ENCODE peak calls at places on chromosome 18, in six cellular contexts. One of them, this sample, is unnamed.

GRCh38 chr18:52286675-52287074 is 53.3 kb upstream of the DCC start:
- DNase-seq in HCT116: no peak
- DNase-seq in H1: no peak
- DNase-seq in GM12878: no peak
- DNase-seq in HepG2: no peak
- DNase-seq in K562: no peak
- DNase-seq in this sample: no peak

GRCh38 chr18:72867721-72868665 is at the start of gene NETO1:
- DNase-seq in HCT116: no peak
- DNase-seq in H1: peak
- DNase-seq in GM12878: no peak
- DNase-seq in HepG2: no peak
- DNase-seq in K562: no peak
- DNase-seq in this sample: no peak

GRCh38 chr18:49898421-49898820 is 85.1 kb upstream of the ACAA2 start:
- DNase-seq in HCT116: peak
- DNase-seq in H1: peak
- DNase-seq in GM12878: no peak
- DNase-seq in HepG2: peak
- DNase-seq in K562: peak
- DNase-seq in this sample: peak

GRCh38 chr18:30352551-30353168 is 689.9 kb downstream of the DSC3 start:
- DNase-seq in HCT116: no peak
- DNase-seq in H1: no peak
- DNase-seq in GM12878: no peak
- DNase-seq in HepG2: no peak
- DNase-seq in K562: no peak
- DNase-seq in this sample: no peak

GRCh38 chr18:47953471-47953931 is 23.0 kb upstream of the SMAD2 start:
- DNase-seq in HCT116: no peak
- DNase-seq in H1: no peak
- DNase-seq in GM12878: no peak
- DNase-seq in HepG2: no peak
- DNase-seq in K562: no peak
- DNase-seq in this sample: no peak

GRCh38 chr18:56843241-56843640 is 192.1 kb downstream of the WDR7 start:
- DNase-seq in HCT116: no peak
- DNase-seq in H1: no peak
- DNase-seq in GM12878: no peak
- DNase-seq in HepG2: no peak
- DNase-seq in K562: no peak
- DNase-seq in this sample: no peak

GRCh38 chr18:73693091-73693490 is 454.5 kb downstream of the FBXO15 start:
- DNase-seq in HCT116: no peak
- DNase-seq in H1: no peak
- DNase-seq in GM12878: no peak
- DNase-seq in HepG2: no peak
- DNase-seq in K562: no peak
- DNase-seq in this sample: no peak

GRCh38 chr18:49858309-49859005 is 45.1 kb upstream of the ACAA2 start:
- DNase-seq in HCT116: peak
- DNase-seq in H1: peak
- DNase-seq in GM12878: no peak
- DNase-seq in HepG2: peak
- DNase-seq in K562: peak
- DNase-seq in this sample: peak

GRCh38 chr18:60358516-60358915 is 14.1 kb downstream of the MC4R start:
- DNase-seq in HCT116: no peak
- DNase-seq in H1: no peak
- DNase-seq in GM12878: no peak
- DNase-seq in HepG2: no peak
- DNase-seq in K562: no peak
- DNase-seq in this sample: no peak

GRCh38 chr18:59910967-59911366 is 11.2 kb downstream of the PMAIP1 start:
- DNase-seq in HCT116: no peak
- DNase-seq in H1: no peak
- DNase-seq in GM12878: no peak
- DNase-seq in HepG2: no peak
- DNase-seq in K562: no peak
- DNase-seq in this sample: no peak

GRCh38 chr18:68033466-68033865 is 516.9 kb upstream of the DSEL start:
- DNase-seq in HCT116: no peak
- DNase-seq in H1: no peak
- DNase-seq in GM12878: no peak
- DNase-seq in HepG2: no peak
- DNase-seq in K562: no peak
- DNase-seq in this sample: no peak

GRCh38 chr18:832085-832681 is 20.1 kb upstream of the YES1 start:
- DNase-seq in HCT116: peak
- DNase-seq in H1: peak
- DNase-seq in GM12878: no peak
- DNase-seq in HepG2: peak
- DNase-seq in K562: peak
- DNase-seq in this sample: no peak

GRCh38 chr18:1308686-1309085 is 404.0 kb downstream of the ADCYAP1 start:
- DNase-seq in HCT116: no peak
- DNase-seq in H1: no peak
- DNase-seq in GM12878: no peak
- DNase-seq in HepG2: no peak
- DNase-seq in K562: no peak
- DNase-seq in this sample: no peak

GRCh38 chr18:21634588-21635199 is 22.6 kb downstream of the SNRPD1 start:
- DNase-seq in HCT116: no peak
- DNase-seq in H1: no peak
- DNase-seq in GM12878: no peak
- DNase-seq in HepG2: no peak
- DNase-seq in K562: no peak
- DNase-seq in this sample: no peak

GRCh38 chr18:43526436-43527150 is 249.3 kb upstream of the SYT4 start:
- DNase-seq in HCT116: no peak
- DNase-seq in H1: no peak
- DNase-seq in GM12878: no peak
- DNase-seq in HepG2: no peak
- DNase-seq in K562: no peak
- DNase-seq in this sample: no peak

GRCh38 chr18:36828157-36828629 is 609 bp downstream of the TPGS2 start:
- DNase-seq in HCT116: peak
- DNase-seq in H1: no peak
- DNase-seq in GM12878: no peak
- DNase-seq in HepG2: peak
- DNase-seq in K562: peak
- DNase-seq in this sample: no peak

GRCh38 chr18:50277935-50278334 is 3.4 kb downstream of the MBD1 start:
- DNase-seq in HCT116: no peak
- DNase-seq in H1: no peak
- DNase-seq in GM12878: no peak
- DNase-seq in HepG2: no peak
- DNase-seq in K562: no peak
- DNase-seq in this sample: no peak

GRCh38 chr18:59085797-59086196 is 53.9 kb upstream of the SEC11C start:
- DNase-seq in HCT116: no peak
- DNase-seq in H1: no peak
- DNase-seq in GM12878: no peak
- DNase-seq in HepG2: no peak
- DNase-seq in K562: no peak
- DNase-seq in this sample: no peak

GRCh38 chr18:57959278-57959677 is 84.7 kb upstream of the NEDD4L start:
- DNase-seq in HCT116: peak
- DNase-seq in H1: no peak
- DNase-seq in GM12878: no peak
- DNase-seq in HepG2: peak
- DNase-seq in K562: peak
- DNase-seq in this sample: peak

GRCh38 chr18:58528011-58528367 is 100.9 kb downstream of the ALPK2 start:
- DNase-seq in HCT116: no peak
- DNase-seq in H1: no peak
- DNase-seq in GM12878: no peak
- DNase-seq in HepG2: no peak
- DNase-seq in K562: no peak
- DNase-seq in this sample: no peak

GRCh38 chr18:41763361-41763760 is 191.7 kb upstream of the PIK3C3 start:
- DNase-seq in HCT116: no peak
- DNase-seq in H1: no peak
- DNase-seq in GM12878: no peak
- DNase-seq in HepG2: no peak
- DNase-seq in K562: no peak
- DNase-seq in this sample: no peak

GRCh38 chr18:7417742-7418141 is 149.4 kb upstream of the PTPRM start:
- DNase-seq in HCT116: no peak
- DNase-seq in H1: no peak
- DNase-seq in GM12878: no peak
- DNase-seq in HepG2: no peak
- DNase-seq in K562: no peak
- DNase-seq in this sample: no peak

GRCh38 chr18:76479351-76480238 is 15.4 kb downstream of the ZNF516 start:
- DNase-seq in HCT116: no peak
- DNase-seq in H1: no peak
- DNase-seq in GM12878: no peak
- DNase-seq in HepG2: no peak
- DNase-seq in K562: no peak
- DNase-seq in this sample: no peak

GRCh38 chr18:304887-305529 is 37.2 kb upstream of the THOC1 start:
- DNase-seq in HCT116: no peak
- DNase-seq in H1: peak
- DNase-seq in GM12878: no peak
- DNase-seq in HepG2: no peak
- DNase-seq in K562: no peak
- DNase-seq in this sample: peak

GRCh38 chr18:70553961-70554325 is 265.1 kb downstream of the SOCS6 start:
- DNase-seq in HCT116: no peak
- DNase-seq in H1: no peak
- DNase-seq in GM12878: no peak
- DNase-seq in HepG2: no peak
- DNase-seq in K562: no peak
- DNase-seq in this sample: no peak

GRCh38 chr18:76519156-76519549 is 24.1 kb upstream of the ZNF516 start:
- DNase-seq in HCT116: no peak
- DNase-seq in H1: no peak
- DNase-seq in GM12878: no peak
- DNase-seq in HepG2: no peak
- DNase-seq in K562: no peak
- DNase-seq in this sample: no peak

GRCh38 chr18:2139676-2140075 is 431.6 kb downstream of the METTL4 start:
- DNase-seq in HCT116: no peak
- DNase-seq in H1: no peak
- DNase-seq in GM12878: no peak
- DNase-seq in HepG2: no peak
- DNase-seq in K562: no peak
- DNase-seq in this sample: no peak

GRCh38 chr18:5975111-5975622 is 79.8 kb upstream of the TMEM200C start:
- DNase-seq in HCT116: no peak
- DNase-seq in H1: no peak
- DNase-seq in GM12878: peak
- DNase-seq in HepG2: no peak
- DNase-seq in K562: no peak
- DNase-seq in this sample: no peak

GRCh38 chr18:34808389-34808788 is 98.3 kb downstream of the DTNA start:
- DNase-seq in HCT116: no peak
- DNase-seq in H1: no peak
- DNase-seq in GM12878: no peak
- DNase-seq in HepG2: peak
- DNase-seq in K562: no peak
- DNase-seq in this sample: no peak

GRCh38 chr18:34806527-34806926 is 96.4 kb downstream of the DTNA start:
- DNase-seq in HCT116: no peak
- DNase-seq in H1: no peak
- DNase-seq in GM12878: no peak
- DNase-seq in HepG2: no peak
- DNase-seq in K562: no peak
- DNase-seq in this sample: no peak

GRCh38 chr18:34809697-34810096 is 99.6 kb downstream of the DTNA start:
- DNase-seq in HCT116: peak
- DNase-seq in H1: peak
- DNase-seq in GM12878: no peak
- DNase-seq in HepG2: peak
- DNase-seq in K562: peak
- DNase-seq in this sample: peak

GRCh38 chr18:34805117-34805882 is 95.2 kb downstream of the DTNA start:
- DNase-seq in HCT116: no peak
- DNase-seq in H1: no peak
- DNase-seq in GM12878: no peak
- DNase-seq in HepG2: no peak
- DNase-seq in K562: no peak
- DNase-seq in this sample: no peak

DNA sequence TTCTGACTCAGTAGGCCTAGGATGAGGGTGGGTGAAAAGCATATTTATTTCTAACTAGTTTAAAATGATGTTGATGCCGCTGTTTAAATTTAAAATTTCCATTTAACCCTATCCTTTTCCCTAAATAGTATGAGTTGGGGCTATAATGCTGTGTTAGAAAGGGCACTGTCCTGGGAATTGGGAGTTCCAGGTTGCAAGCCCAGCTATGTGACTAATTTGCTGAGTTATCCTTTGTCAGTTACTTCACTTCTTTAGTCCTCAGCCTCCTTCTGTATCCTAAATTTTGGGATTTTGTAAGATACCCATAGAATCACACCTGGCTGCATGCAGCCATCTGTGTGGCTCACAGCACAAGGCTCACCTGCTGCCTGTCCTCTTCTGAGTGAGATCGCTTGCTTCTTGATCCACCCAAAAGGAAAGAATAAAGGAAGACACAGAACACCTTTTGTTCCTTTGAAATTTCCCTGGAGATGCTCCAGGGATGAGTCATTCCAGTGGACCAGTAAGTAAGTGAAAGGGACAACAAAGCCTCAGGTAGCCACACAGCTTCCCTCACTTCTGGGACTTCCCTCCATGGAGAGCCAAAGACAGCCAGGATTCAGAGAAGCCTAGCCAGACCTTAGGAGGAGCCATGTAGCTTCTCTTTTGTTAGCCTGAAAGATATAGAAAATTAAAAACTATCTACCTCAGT is 97.2 kb downstream of the DTNA start:
- DNase-seq in HCT116: peak
- DNase-seq in H1: no peak
- DNase-seq in GM12878: no peak
- DNase-seq in HepG2: peak
- DNase-seq in K562: no peak
- DNase-seq in this sample: peak
- TF ChIP-seq ZNF274 in HCT116: no peak
- TF ChIP-seq ZNF274 in H1: no peak
- TF ChIP-seq ZNF274 in GM12878: no peak
- TF ChIP-seq ZNF274 in HepG2: no peak
- TF ChIP-seq ZNF274 in K562: no peak
- TF ChIP-seq ZNF274 in this sample: no peak

GRCh38 chr18:23805898-23806297 is 116.6 kb downstream of the LAMA3 start:
- DNase-seq in HCT116: no peak
- DNase-seq in H1: no peak
- DNase-seq in GM12878: no peak
- DNase-seq in HepG2: no peak
- DNase-seq in K562: no peak
- DNase-seq in this sample: no peak
- TF ChIP-seq ZNF274 in HCT116: no peak
- TF ChIP-seq ZNF274 in H1: no peak
- TF ChIP-seq ZNF274 in GM12878: no peak
- TF ChIP-seq ZNF274 in HepG2: no peak
- TF ChIP-seq ZNF274 in K562: no peak
- TF ChIP-seq ZNF274 in this sample: no peak

GRCh38 chr18:13436596-13436995 is 218.0 kb downstream of the LDLRAD4 start:
- DNase-seq in HCT116: no peak
- DNase-seq in H1: no peak
- DNase-seq in GM12878: no peak
- DNase-seq in HepG2: no peak
- DNase-seq in K562: no peak
- DNase-seq in this sample: no peak
- TF ChIP-seq ZNF274 in HCT116: no peak
- TF ChIP-seq ZNF274 in H1: no peak
- TF ChIP-seq ZNF274 in GM12878: no peak
- TF ChIP-seq ZNF274 in HepG2: no peak
- TF ChIP-seq ZNF274 in K562: no peak
- TF ChIP-seq ZNF274 in this sample: no peak

GRCh38 chr18:11963991-11964484 is 17.3 kb upstream of the IMPA2 start:
- DNase-seq in HCT116: no peak
- DNase-seq in H1: no peak
- DNase-seq in GM12878: no peak
- DNase-seq in HepG2: no peak
- DNase-seq in K562: peak
- DNase-seq in this sample: no peak
- TF ChIP-seq ZNF274 in HCT116: no peak
- TF ChIP-seq ZNF274 in H1: no peak
- TF ChIP-seq ZNF274 in GM12878: no peak
- TF ChIP-seq ZNF274 in HepG2: no peak
- TF ChIP-seq ZNF274 in K562: no peak
- TF ChIP-seq ZNF274 in this sample: no peak

This sample was measured in NT2/D1.